ENCODE peak calls at places on chromosome 22, in seven cellular contexts. A is brain microvascular endothelial cell, Y is fibroblast of mammary gland, J is tibial artery, Z is mucosa of descending colon, D is right cardiac atrium, G is heart right ventricle. N is an unnamed sample.
A peak's percentile ranks its signal among the peaks of the same experiment; 100 is the strongest.

GRCh38 chr22:17176715-17177114 is 17.6 kb upstream of the HDHD5 start:
- DNase-seq in A (no peak), Y (no peak), J (no peak), Z (no peak), D (no peak), G (no peak), N (no peak)

GRCh38 chr22:36741968-36742367 is 34.0 kb downstream of the IFT27 start:
- DNase-seq in A (no peak), Y (no peak), J (no peak), Z (no peak), D (no peak), G (no peak), N (peak; percentile 32)

GRCh38 chr22:44472583-44472982 is 25.4 kb downstream of the RTL6 start:
- DNase-seq in A (no peak), Y (no peak), J (no peak), Z (no peak), D (no peak), G (no peak), N (no peak)

GRCh38 chr22:17191163-17191562 is 28.1 kb downstream of the ADA2 start:
- DNase-seq in A (peak; percentile 53), Y (peak; percentile 69), J (no peak), Z (no peak), D (no peak), G (no peak), N (no peak)

GRCh38 chr22:36853407-36854099 is 7.3 kb upstream of the NCF4 start:
- DNase-seq in A (peak; percentile 50), Y (peak; percentile 55), J (peak; percentile 79), Z (peak; percentile 86), D (peak; percentile 69), G (peak; percentile 78), N (no peak)

GRCh38 chr22:40660725-40661124 is 18.6 kb upstream of the MCHR1 start:
- DNase-seq in A (no peak), Y (no peak), J (no peak), Z (no peak), D (no peak), G (no peak), N (no peak)

GRCh38 chr22:26259510-26259909 is 90.2 kb downstream of the SEZ6L start:
- DNase-seq in A (no peak), Y (peak; percentile 2), J (no peak), Z (no peak), D (peak; percentile 14), G (peak; percentile 11), N (no peak)

GRCh38 chr22:22085702-22086500 is 103.3 kb upstream of the TOP3B start:
- DNase-seq in A (peak; percentile 21), Y (peak; percentile 62), J (no peak), Z (no peak), D (no peak), G (no peak), N (no peak)

GRCh38 chr22:40803292-40803691 is 15.9 kb downstream of the SLC25A17 start:
- DNase-seq in A (no peak), Y (no peak), J (no peak), Z (no peak), D (no peak), G (no peak), N (no peak)

GRCh38 chr22:29325785-29326315 is 10.4 kb upstream of the RASL10A start:
- DNase-seq in A (no peak), Y (no peak), J (no peak), Z (peak; percentile 50), D (no peak), G (no peak), N (no peak)

GRCh38 chr22:42500836-42501179 is 18.8 kb downstream of the RRP7A start:
- DNase-seq in A (no peak), Y (no peak), J (peak; percentile 54), Z (no peak), D (peak; percentile 37), G (no peak), N (no peak)

GRCh38 chr22:40541300-40541699 is 95.2 kb downstream of the MRTFA start:
- DNase-seq in A (no peak), Y (no peak), J (no peak), Z (no peak), D (no peak), G (no peak), N (no peak)

GRCh38 chr22:20019661-20020532 is 1.0 kb upstream of the TANGO2 start:
- DNase-seq in A (no peak), Y (no peak), J (no peak), Z (peak; percentile 23), D (no peak), G (no peak), N (no peak)

GRCh38 chr22:20015971-20016733 is 471 bp downstream of the ARVCF start:
- DNase-seq in A (no peak), Y (no peak), J (peak; percentile 65), Z (peak; percentile 69), D (peak; percentile 49), G (no peak), N (peak; percentile 72)

GRCh38 chr22:20016734-20017621 is at the start of gene ARVCF:
- DNase-seq in A (peak; percentile 78), Y (peak; percentile 81), J (peak; percentile 95), Z (peak; percentile 92), D (peak; percentile 93), G (peak; percentile 94), N (peak; percentile 96)

GRCh38 chr22:20018001-20018400 is 1.4 kb upstream of the ARVCF start:
- DNase-seq in A (no peak), Y (no peak), J (no peak), Z (no peak), D (no peak), G (no peak), N (no peak)

DNA sequence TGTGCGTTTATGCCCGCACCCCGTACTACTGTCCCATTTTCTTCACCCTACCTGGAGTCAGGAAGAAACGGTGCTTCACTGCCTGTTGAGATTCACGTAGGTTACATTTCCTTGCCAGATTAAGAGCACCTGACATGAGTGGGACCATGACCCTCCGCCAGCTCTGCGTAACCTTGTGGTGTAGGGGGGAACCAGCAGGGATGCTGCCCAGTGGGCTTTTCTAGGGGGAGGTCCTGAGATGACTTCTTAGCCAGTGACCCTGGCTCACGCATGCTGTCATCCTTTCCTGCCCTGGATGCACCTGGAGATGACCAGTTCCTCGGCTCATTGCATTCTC is 967 bp upstream of the ARVCF start:
- DNase-seq in A (no peak), Y (no peak), J (no peak), Z (peak; percentile 48), D (no peak), G (no peak), N (no peak)
- H3K4me3 ChIP-seq in A (no peak overlapping the region), Y (no peak overlapping the region), J (peak overlapping the region; percentile 77), Z (no peak overlapping the region), D (no peak overlapping the region), G (peak overlapping the region; percentile 51), N (no peak overlapping the region)

DNA sequence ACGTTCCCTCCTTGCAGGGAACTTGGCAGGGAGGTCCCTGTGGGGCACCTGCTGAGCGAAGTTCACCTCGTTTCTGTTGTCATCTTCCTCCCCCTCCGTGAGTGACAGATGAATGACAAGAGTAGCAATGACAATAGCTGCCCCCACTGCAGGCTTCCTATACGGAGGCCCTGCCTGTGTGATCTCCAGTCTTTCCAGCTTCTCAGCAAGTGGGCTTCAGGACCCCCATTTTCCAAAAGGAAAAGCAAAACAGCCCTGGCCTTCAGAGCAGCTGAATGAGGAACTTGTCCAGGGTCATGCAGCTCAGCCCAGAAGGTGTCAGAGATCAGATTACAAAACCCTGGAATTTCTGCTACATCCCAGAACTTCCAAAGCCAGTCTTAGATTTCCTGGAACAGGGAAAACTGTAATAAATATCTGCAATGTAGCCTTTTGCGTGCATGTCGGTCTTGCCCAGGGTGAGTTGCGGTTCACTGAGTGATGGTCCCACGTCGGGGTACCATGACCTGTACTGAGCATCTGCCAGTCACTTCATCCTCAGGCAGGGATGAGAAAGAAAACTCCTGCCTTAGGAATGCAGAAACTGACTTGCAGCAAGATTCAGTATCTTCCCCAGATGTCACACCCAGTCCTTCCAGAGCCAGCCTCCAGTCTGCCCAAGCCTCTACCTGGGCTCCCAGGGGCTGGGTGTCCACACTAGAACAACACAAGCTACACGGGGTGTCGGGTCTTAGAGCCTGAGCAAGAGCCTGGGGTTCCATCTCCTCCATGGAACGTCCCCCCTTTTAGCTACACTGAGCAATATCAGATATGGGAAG is 1457.0 kb downstream of the BRD1 start:
- DNase-seq in A (no peak), Y (no peak), J (peak; percentile 33), Z (no peak), D (no peak), G (no peak), N (peak; percentile 28)
- H3K4me3 ChIP-seq in A (no peak overlapping the region), Y (no peak overlapping the region), J (no peak overlapping the region), Z (no peak overlapping the region), D (no peak overlapping the region), G (no peak overlapping the region), N (no peak overlapping the region)

GRCh38 chr22:39080052-39080762 is 3.1 kb downstream of the APOBEC3G start:
- DNase-seq in A (no peak), Y (no peak), J (no peak), Z (no peak), D (no peak), G (no peak), N (no peak)

GRCh38 chr22:39078329-39078728 is 1.3 kb downstream of the APOBEC3G start:
- DNase-seq in A (no peak), Y (no peak), J (no peak), Z (no peak), D (no peak), G (no peak), N (no peak)

GRCh38 chr22:39080993-39081513 is 4.0 kb downstream of the APOBEC3G start:
- DNase-seq in A (no peak), Y (no peak), J (no peak), Z (no peak), D (no peak), G (no peak), N (no peak)

GRCh38 chr22:39073941-39074340 is 3.1 kb upstream of the APOBEC3G start:
- DNase-seq in A (no peak), Y (no peak), J (no peak), Z (no peak), D (no peak), G (no peak), N (no peak)

DNA sequence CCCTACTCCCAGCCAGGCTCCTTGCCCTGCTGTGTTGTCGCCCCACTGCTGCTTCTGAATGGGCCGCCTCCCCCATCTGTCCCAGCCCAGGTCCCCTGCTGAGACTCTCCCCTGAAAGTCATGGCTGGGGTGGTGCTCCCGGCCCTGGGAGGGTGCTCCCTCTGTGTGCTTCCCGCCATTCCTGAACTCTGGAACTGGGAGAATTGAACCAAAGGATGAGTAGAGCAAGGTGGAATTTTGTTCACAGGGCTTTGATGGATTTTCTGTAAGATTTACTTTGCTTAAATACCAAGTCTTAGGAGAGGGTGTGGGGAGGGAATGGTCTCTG is 402 bp downstream of the APOBEC3G start:
- DNase-seq in A (no peak), Y (no peak), J (no peak), Z (no peak), D (no peak), G (no peak), N (no peak)
- H3K4me3 ChIP-seq in A (peak overlapping the region; percentile 42), Y (peak overlapping the region; percentile 43), J (peak overlapping the region; percentile 58), Z (no peak overlapping the region), D (peak overlapping the region; percentile 57), G (peak overlapping the region; percentile 45), N (peak overlapping the region; percentile 30)

DNA sequence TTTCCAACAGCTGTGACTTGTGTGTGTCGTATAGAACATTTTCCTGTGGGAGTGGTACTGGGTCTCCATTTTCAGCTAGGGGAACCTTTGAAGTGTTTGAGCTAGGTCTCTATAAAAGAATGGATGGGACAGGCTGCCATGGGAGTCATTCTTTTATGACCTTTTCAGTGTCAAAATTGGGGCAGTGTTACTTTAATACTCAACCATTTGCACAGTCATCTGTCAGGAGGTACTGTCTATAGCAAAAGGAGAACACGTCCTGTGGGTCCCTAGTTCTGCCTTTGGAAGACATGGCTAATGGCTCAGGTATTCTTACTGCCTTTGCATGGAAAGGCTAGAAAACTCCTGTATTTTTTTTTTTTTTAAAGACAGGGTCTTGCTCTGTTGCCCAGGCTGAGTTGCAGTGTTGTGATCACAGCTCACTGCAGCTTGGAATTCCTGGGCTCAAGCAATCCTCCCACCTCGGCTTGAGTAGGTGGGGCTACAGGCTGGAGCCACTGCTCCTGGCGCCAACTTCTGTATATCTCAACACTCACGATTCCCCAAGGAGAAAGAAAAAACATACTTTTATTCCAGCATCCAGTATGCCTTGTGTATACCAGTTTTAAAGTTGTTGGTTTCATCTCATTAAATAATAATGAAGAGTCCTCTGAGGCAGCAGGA is 2.1 kb upstream of the ATF4 start:
- DNase-seq in A (no peak), Y (peak; percentile 60), J (no peak), Z (no peak), D (no peak), G (no peak), N (no peak)
- H3K4me3 ChIP-seq in A (no peak overlapping the region), Y (no peak overlapping the region), J (no peak overlapping the region), Z (no peak overlapping the region), D (no peak overlapping the region), G (no peak overlapping the region), N (no peak overlapping the region)